ENCODE peak calls at places on chromosomes 11 and 22, in five cellular contexts. O, J, L, N and T are unnamed samples.
A peak's percentile ranks its signal among the peaks of the same experiment; 100 is the strongest.

GRCh38 chr11:113906038-113906437 is 1.4 kb downstream of the HTR3B start:
- DNase-seq in L (no peak), O (peak; percentile 16), J (peak; percentile 8), N (no peak), T (no peak)

GRCh38 chr11:69414773-69415187 is 66.7 kb upstream of the LINC01488 start:
- DNase-seq in O (no peak), L (no peak), J (no peak), N (no peak), T (peak; percentile 8)

GRCh38 chr11:127493330-127493729 is 492.8 kb upstream of the KIRREL3 start:
- DNase-seq in L (no peak), O (peak; percentile 68), J (no peak), N (no peak), T (no peak)

GRCh38 chr11:28086569-28086968 is 21.4 kb downstream of the KIF18A start:
- DNase-seq in N (no peak), L (no peak), O (no peak), J (no peak), T (no peak)

GRCh38 chr22:28448625-28449024 is 231.0 kb downstream of the TTC28 start:
- DNase-seq in L (no peak), J (no peak), O (no peak), N (no peak), T (no peak)

GRCh38 chr22:27823221-27823620 is 21.7 kb upstream of the MN1 start:
- DNase-seq in L (no peak), J (no peak), N (no peak), O (no peak), T (no peak)

GRCh38 chr11:1341928-1342524 is 32.6 kb upstream of the TOLLIP start:
- DNase-seq in N (no peak), J (peak; percentile 75), O (peak; percentile 18), L (no peak), T (no peak)

GRCh38 chr11:58787903-58788302 is 56.2 kb upstream of the GLYAT start:
- DNase-seq in L (no peak), N (no peak), J (peak; percentile 2), O (no peak), T (no peak)

GRCh38 chr11:66429983-66430602 is 8.6 kb downstream of the MRPL11 start:
- DNase-seq in O (peak; percentile 78), L (peak; percentile 66), J (peak; percentile 66), N (peak; percentile 49), T (peak; percentile 50)

GRCh38 chr11:32555885-32556284 is 27.7 kb upstream of the EIF3M start:
- DNase-seq in N (no peak), O (no peak), J (no peak), L (no peak), T (no peak)

GRCh38 chr22:31575190-31575589 is 78.9 kb downstream of the SFI1 start:
- DNase-seq in J (no peak), N (no peak), O (no peak), L (no peak), T (peak; percentile 5)

GRCh38 chr11:46015941-46016340 is 93.5 kb downstream of the LARGE2 start:
- DNase-seq in N (no peak), L (no peak), O (no peak), J (no peak), T (no peak)

GRCh38 chr11:61587541-61587941 is 6.7 kb upstream of the SYT7 start:
- DNase-seq in L (peak; percentile 50), J (no peak), N (no peak), O (peak; percentile 70), T (no peak)

GRCh38 chr11:65425105-65425970 is 2.7 kb downstream of the NEAT1 start:
- DNase-seq in O (no peak), L (no peak), N (peak; percentile 75), J (peak; percentile 71), T (no peak)

GRCh38 chr11:46373787-46374740 is 7.4 kb upstream of the MDK start:
- DNase-seq in J (no peak), N (no peak), O (no peak), L (no peak), T (no peak)

GRCh38 chr22:20430641-20431519 is 6.7 kb downstream of the SCARF2 start:
- DNase-seq in O (peak; percentile 53), J (no peak), L (no peak), N (peak; percentile 29), T (peak; percentile 41)

GRCh38 chr11:46674463-46675287 is 25.7 kb downstream of the ARHGAP1 start:
- DNase-seq in N (peak; percentile 10), J (no peak), O (no peak), L (no peak), T (no peak)

GRCh38 chr11:72844356-72844755 is 30.1 kb downstream of the ATG16L2 start:
- DNase-seq in L (no peak), O (no peak), N (no peak), J (no peak), T (no peak)

GRCh38 chr11:61899146-61899841 is 7.9 kb upstream of the FADS3 start:
- DNase-seq in O (peak; percentile 61), N (peak; percentile 86), L (peak; percentile 89), J (peak; percentile 56), T (peak; percentile 78)

GRCh38 chr22:37905534-37906363 is at the start of gene MICALL1:
- DNase-seq in N (peak; percentile 67), L (peak; percentile 72), O (peak; percentile 45), J (peak; percentile 55), T (no peak)

GRCh38 chr22:38107692-38108515 is 2.6 kb downstream of the BAIAP2L2 start:
- DNase-seq in N (no peak), J (no peak), L (no peak), O (no peak), T (no peak)

GRCh38 chr22:30408388-30409101 is 11.7 kb downstream of the SEC14L2 start:
- DNase-seq in L (no peak), J (peak; percentile 43), N (no peak), O (no peak), T (no peak)